ENCODE peak calls at places on chromosomes 1 and 21, in five cellular contexts. W is NCI-H2081 treated with DMSO at 0.1 percent for 48 hours, H is dorsolateral prefrontal cortex, O is neuronal stem cell, N is HTR-8/SVneo. Y is an unnamed sample.

GRCh38 chr1:213327318-213327667 is 276.3 kb downstream of the RPS6KC1 start:
- DNase-seq in W (no peak), H (no peak), O (no peak), N (peak), Y (peak)

GRCh38 chr1:194829492-194829891 is 1643.1 kb upstream of the B3GALT2 start:
- DNase-seq in W (no peak), H (no peak), O (no peak), N (no peak), Y (no peak)

GRCh38 chr1:17655922-17656321 is 99.2 kb upstream of the ACTL8 start:
- DNase-seq in W (no peak), H (no peak), O (no peak), N (no peak), Y (no peak)

GRCh38 chr1:17351047-17351446 is 20.9 kb upstream of the PADI6 start:
- DNase-seq in W (no peak), H (no peak), O (no peak), N (no peak), Y (no peak)

GRCh38 chr1:6454856-6455751 is 10.9 kb downstream of the TNFRSF25 start:
- DNase-seq in W (no peak), H (no peak), O (no peak), N (no peak), Y (no peak)

GRCh38 chr1:41583658-41584570 is 99.4 kb upstream of the EDN2 start:
- DNase-seq in W (no peak), H (no peak), O (no peak), N (no peak), Y (no peak)

GRCh38 chr1:119159963-119160362 is 19.5 kb upstream of the WARS2 start:
- DNase-seq in W (no peak), H (no peak), O (no peak), N (no peak), Y (peak)

GRCh38 chr1:65147424-65148177 is 402 bp upstream of the AK4 start:
- DNase-seq in W (no peak), H (peak), O (peak), N (peak), Y (peak)

GRCh38 chr1:3672971-3673361 is 20.6 kb downstream of the TP73 start:
- DNase-seq in W (no peak), H (no peak), O (no peak), N (no peak), Y (no peak)

GRCh38 chr21:45418301-45419071 is 13.5 kb downstream of the COL18A1 start:
- DNase-seq in W (no peak), H (no peak), O (no peak), N (no peak), Y (peak)

GRCh38 chr1:241677171-241677570 is 25.1 kb downstream of the WDR64 start:
- DNase-seq in W (no peak), H (no peak), O (no peak), N (no peak), Y (no peak)

GRCh38 chr1:234114648-234115307 is 210.3 kb downstream of the SLC35F3 start:
- DNase-seq in W (peak), H (peak), O (peak), N (peak), Y (peak)

GRCh38 chr1:236494586-236495207 is 29.1 kb upstream of the LGALS8 start:
- DNase-seq in W (no peak), H (no peak), O (no peak), N (no peak), Y (no peak)

GRCh38 chr1:203480084-203480483 is 4.5 kb downstream of the PRELP start:
- DNase-seq in W (no peak), H (no peak), O (no peak), N (no peak), Y (no peak)

GRCh38 chr1:169086603-169087455 is 19.7 kb upstream of the ATP1B1 start:
- DNase-seq in W (no peak), H (no peak), O (no peak), N (no peak), Y (no peak)

GRCh38 chr21:38863291-38863690 is 57.6 kb downstream of the ETS2 start:
- DNase-seq in W (no peak), H (no peak), O (no peak), N (no peak), Y (no peak)

GRCh38 chr1:35894183-35894582 is 11.2 kb downstream of the AGO1 start:
- DNase-seq in W (no peak), H (peak), O (no peak), N (no peak), Y (no peak)

GRCh38 chr1:27087371-27087941 is 67.5 kb downstream of the SLC9A1 start:
- DNase-seq in W (no peak), H (no peak), O (no peak), N (no peak), Y (no peak)

GRCh38 chr21:36068748-36069398 is 951 bp upstream of the CBR1 start:
- DNase-seq in W (no peak), H (no peak), O (no peak), N (no peak), Y (no peak)

GRCh38 chr1:17653728-17654351 is 101.3 kb upstream of the ACTL8 start:
- DNase-seq in W (no peak), H (peak), O (no peak), N (peak), Y (peak)

GRCh38 chr21:16535100-16535418 is 805.3 kb downstream of the USP25 start:
- DNase-seq in W (no peak), H (peak), O (no peak), N (no peak), Y (peak)

GRCh38 chr1:214503553-214503952 is 47.8 kb downstream of the PTPN14 start:
- DNase-seq in W (no peak), H (no peak), O (no peak), N (no peak), Y (no peak)

GRCh38 chr1:7003676-7004075 is 218.4 kb downstream of the CAMTA1 start:
- DNase-seq in W (no peak), H (no peak), O (no peak), N (no peak), Y (no peak)

GRCh38 chr21:38753114-38754100 is 52.3 kb upstream of the ETS2 start:
- DNase-seq in W (no peak), H (no peak), O (no peak), N (no peak), Y (no peak)

GRCh38 chr1:118926261-118926660 is 61.9 kb downstream of the TBX15 start:
- DNase-seq in W (no peak), H (no peak), O (no peak), N (no peak), Y (no peak)

GRCh38 chr1:246591958-246592357 is 25.7 kb downstream of the CNST start:
- DNase-seq in W (no peak), H (no peak), O (no peak), N (no peak), Y (no peak)

GRCh38 chr1:159786966-159787365 is 6.2 kb downstream of the DUSP23 start:
- DNase-seq in W (no peak), H (no peak), O (no peak), N (no peak), Y (no peak)

GRCh38 chr1:152654110-152654509 is 9.1 kb upstream of the LCE2D start:
- DNase-seq in W (no peak), H (peak), O (peak), N (peak), Y (peak)

GRCh38 chr1:228109962-228110488 is 926 bp upstream of the MRPL55 start:
- DNase-seq in W (no peak), H (no peak), O (no peak), N (no peak), Y (peak)

GRCh38 chr1:181846681-181847080 is 214.8 kb downstream of the ZNF648 start:
- DNase-seq in W (no peak), H (no peak), O (no peak), N (no peak), Y (no peak)

GRCh38 chr1:50275564-50275963 is 147.7 kb downstream of the DMRTA2 start:
- DNase-seq in W (peak), H (no peak), O (no peak), N (no peak), Y (no peak)

GRCh38 chr1:197675475-197676324 is 99.6 kb downstream of the DENND1B start:
- DNase-seq in W (no peak), H (no peak), O (no peak), N (no peak), Y (no peak)

GRCh38 chr1:203451849-203452784 is 23.5 kb upstream of the PRELP start:
- DNase-seq in W (no peak), H (no peak), O (no peak), N (no peak), Y (no peak)

GRCh38 chr1:205925730-205926129 is 17.5 kb downstream of the SLC26A9 start:
- DNase-seq in W (no peak), H (no peak), O (no peak), N (no peak), Y (peak)

GRCh38 chr1:230824571-230825060 is 43.7 kb downstream of the C1orf198 start:
- DNase-seq in W (no peak), H (no peak), O (no peak), N (no peak), Y (no peak)

GRCh38 chr1:226649780-226650179 is 89.3 kb downstream of the ITPKB start:
- DNase-seq in W (no peak), H (no peak), O (no peak), N (no peak), Y (peak)

GRCh38 chr1:58941471-58942289 is 157.8 kb upstream of the JUN start:
- DNase-seq in W (no peak), H (no peak), O (no peak), N (no peak), Y (no peak)

GRCh38 chr1:64546018-64546417 is 76.1 kb downstream of the CACHD1 start:
- DNase-seq in W (no peak), H (no peak), O (peak), N (no peak), Y (no peak)